ENCODE peak calls at places on chromosomes 12 and 14, in four cellular contexts. K is dorsolateral prefrontal cortex; Q is naive thymus-derived CD4-positive, alpha-beta T cell; L is endodermal cell. I is an unnamed sample.

GRCh38 chr14:96039633-96040311 is 610 bp downstream of the C14orf132 start:
- DNase-seq in K (peak), Q (no peak), L (peak), I (no peak)

GRCh38 chr14:97025722-97026121 is 228.5 kb downstream of the VRK1 start:
- DNase-seq in K (no peak), Q (no peak), L (peak), I (no peak)

GRCh38 chr12:31896514-31897039 is 62.6 kb upstream of the RESF1 start:
- DNase-seq in K (no peak), Q (peak), L (no peak), I (peak)

GRCh38 chr14:77195766-77196165 is 14.2 kb downstream of the TMEM63C start:
- DNase-seq in K (no peak), Q (no peak), L (no peak), I (no peak)

GRCh38 chr14:34302654-34303053 is 159.4 kb downstream of the SPTSSA start:
- DNase-seq in K (no peak), Q (no peak), L (no peak), I (no peak)

GRCh38 chr12:66916189-66916588 is 237.3 kb upstream of the GRIP1 start:
- DNase-seq in K (no peak), Q (no peak), L (no peak), I (no peak)

GRCh38 chr12:15534870-15535269 is 212.6 kb downstream of the PTPRO start:
- DNase-seq in K (no peak), Q (no peak), L (no peak), I (no peak)

GRCh38 chr12:84960918-84961317 is 48.3 kb upstream of the SLC6A15 start:
- DNase-seq in K (no peak), Q (no peak), L (no peak), I (no peak)

DNA sequence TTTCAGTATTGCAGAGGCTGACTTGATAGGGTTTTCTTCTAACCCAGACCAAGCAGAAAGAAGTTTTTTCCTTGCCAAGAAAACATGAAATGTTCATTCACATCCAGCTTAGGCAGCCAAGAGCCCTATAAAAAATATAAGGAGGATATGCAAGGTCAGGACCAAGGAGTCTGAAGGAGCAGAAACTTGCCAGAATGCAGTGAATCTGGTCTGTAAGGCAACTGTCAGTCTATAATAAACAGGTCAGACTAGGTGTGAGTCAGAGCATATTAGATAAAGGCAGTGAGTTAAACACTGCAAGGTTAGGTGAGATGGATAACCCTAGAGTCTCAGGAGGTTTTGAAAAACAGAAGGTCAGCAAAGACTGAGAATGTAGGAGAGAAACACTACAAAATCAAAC is 645.5 kb downstream of the C12orf50 start:
- DNase-seq in K (no peak), Q (no peak), L (no peak), I (no peak)
- H3K27ac ChIP-seq in K (no peak), Q (no peak), L (no peak), I (no peak)

DNA sequence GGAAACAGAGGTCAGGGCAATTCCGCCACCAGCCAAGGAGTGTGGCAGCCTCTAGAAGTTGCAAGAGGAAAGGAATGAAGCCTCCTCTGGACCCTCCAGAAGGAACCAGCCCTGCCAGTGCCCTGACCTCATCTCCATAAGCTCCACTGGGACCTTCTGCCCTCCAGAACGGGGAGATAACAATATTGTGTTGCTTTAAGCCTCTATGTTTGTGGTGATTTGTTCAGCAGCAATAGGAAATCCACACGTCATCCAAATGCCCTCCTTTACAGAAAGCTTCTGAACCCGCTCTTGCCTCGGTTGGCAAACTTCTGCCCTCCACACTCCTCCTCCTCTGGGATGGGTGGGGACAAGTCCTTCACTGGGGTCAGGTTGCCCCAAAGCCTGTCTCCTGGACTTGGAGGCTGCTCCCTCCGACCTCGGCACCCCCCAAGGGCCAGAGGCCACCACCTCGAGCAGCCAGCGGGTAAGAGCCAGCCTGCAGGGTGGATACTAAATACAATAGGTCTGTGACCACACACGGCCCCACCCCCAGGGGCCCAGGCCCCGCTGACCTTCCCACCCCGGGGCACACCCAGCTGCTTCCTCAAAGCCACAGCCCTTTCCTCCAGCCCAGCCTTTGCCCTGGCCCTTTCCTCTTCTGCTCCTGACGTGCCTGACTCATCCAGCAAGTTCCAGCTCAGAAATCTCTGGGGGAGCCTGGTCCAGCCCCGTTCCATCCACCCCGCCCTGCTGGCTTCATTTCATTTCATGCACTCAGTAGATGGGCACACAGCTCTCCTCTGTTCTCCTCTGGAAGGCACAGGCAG is 58.7 kb upstream of the NCOR2 start:
- DNase-seq in K (no peak), Q (no peak), L (peak), I (no peak)
- H3K27ac ChIP-seq in K (peak), Q (no peak), L (no peak), I (no peak)

GRCh38 chr12:76747245-76747644 is 16.7 kb upstream of the ZDHHC17 start:
- DNase-seq in K (no peak), Q (no peak), L (no peak), I (no peak)
- H3K27ac ChIP-seq in K (no peak), Q (no peak), L (no peak), I (no peak)

GRCh38 chr12:27151479-27151878 is 69.1 kb upstream of the C12orf71 start:
- DNase-seq in K (no peak), Q (no peak), L (peak), I (no peak)
- H3K27ac ChIP-seq in K (no peak), Q (no peak), L (no peak), I (no peak)

GRCh38 chr12:91210144-91210543 is 27.5 kb upstream of the DCN start:
- DNase-seq in K (no peak), Q (no peak), L (peak), I (no peak)
- H3K27ac ChIP-seq in K (no peak), Q (no peak), L (no peak), I (no peak)

GRCh38 chr12:51270067-51270846 is at the start of gene SMAGP:
- DNase-seq in K (no peak), Q (peak), L (peak), I (peak)
- H3K27ac ChIP-seq in K (no peak), Q (peak), L (no peak), I (no peak)

DNA sequence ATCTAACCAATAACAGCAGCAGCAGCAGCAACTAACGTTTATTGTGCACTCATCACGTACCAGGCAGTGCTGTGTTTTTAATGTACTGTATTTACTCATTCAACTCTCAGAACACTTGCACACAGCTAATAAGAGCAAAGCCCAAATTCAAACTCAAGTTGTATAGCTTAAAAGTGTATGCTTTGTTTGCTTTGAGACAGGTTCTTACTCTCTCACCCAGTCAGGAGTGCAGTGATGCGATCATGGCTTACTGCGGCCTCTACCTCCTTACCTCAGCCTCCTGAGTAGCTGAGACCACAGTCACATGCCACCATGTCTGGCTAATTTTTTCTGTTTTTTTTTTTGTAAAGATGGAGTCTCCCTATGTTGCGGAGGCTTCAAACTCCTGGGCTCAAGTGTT is 105.4 kb downstream of the PAPLN start:
- DNase-seq in K (no peak), Q (no peak), L (no peak), I (no peak)
- H3K27ac ChIP-seq in K (no peak), Q (no peak), L (no peak), I (no peak)

GRCh38 chr14:91424813-91425719 is 7.4 kb upstream of the CCDC88C start:
- DNase-seq in K (no peak), Q (no peak), L (no peak), I (no peak)
- H3K27ac ChIP-seq in K (no peak), Q (no peak), L (no peak), I (no peak)

GRCh38 chr14:53807580-53807979 is 149.0 kb downstream of the BMP4 start:
- DNase-seq in K (no peak), Q (no peak), L (no peak), I (no peak)
- H3K27ac ChIP-seq in K (no peak), Q (no peak), L (no peak), I (no peak)

GRCh38 chr12:125061229-125061628 is 4.0 kb upstream of the AACS start:
- DNase-seq in K (no peak), Q (no peak), L (no peak), I (no peak)

GRCh38 chr12:125064492-125064891 is 743 bp upstream of the AACS start:
- DNase-seq in K (no peak), Q (no peak), L (peak), I (no peak)

GRCh38 chr12:125065753-125066570 is 727 bp downstream of the AACS start:
- DNase-seq in K (no peak), Q (peak), L (peak), I (no peak)

GRCh38 chr12:125068391-125068790 is 3.2 kb downstream of the AACS start:
- DNase-seq in K (no peak), Q (no peak), L (no peak), I (no peak)

DNA sequence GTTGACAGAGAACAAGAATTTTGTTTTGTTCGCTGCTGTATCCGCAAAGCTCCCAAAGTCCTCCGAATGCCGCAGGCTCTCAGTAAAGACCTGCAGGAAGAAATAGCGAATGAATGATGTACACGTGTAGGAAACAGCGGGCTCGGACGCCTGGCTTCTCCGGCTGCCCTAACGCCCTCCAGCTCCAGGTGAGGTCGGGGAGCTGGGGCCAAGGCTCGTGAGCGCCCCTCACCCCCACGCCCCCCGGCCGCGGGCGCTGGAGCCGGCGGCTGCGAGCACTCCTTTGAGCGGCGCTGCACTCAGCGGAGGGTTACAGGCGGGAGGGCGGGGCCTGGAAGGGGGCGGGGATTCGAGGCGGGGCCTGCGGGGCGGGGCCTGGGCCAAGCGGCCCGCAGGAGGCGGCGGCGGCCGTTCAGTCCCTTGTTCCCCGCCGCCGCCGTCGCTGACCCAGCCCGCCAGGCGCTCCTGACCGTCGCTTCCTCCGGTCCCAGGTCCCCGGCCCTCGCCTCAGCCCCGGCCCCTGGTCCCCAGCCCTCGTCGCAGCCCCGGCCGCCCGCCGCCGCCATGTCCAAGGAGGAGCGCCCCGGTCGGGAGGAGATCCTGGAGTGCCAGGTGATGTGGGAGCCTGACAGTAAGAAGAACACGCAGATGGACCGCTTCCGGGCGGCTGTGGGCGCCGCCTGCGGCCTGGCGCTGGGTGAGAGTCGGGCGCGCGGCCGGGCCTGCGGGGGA is at the start of gene AACS:
- DNase-seq in K (peak), Q (peak), L (peak), I (peak)
- H3K27ac ChIP-seq in K (peak), Q (peak), L (no peak), I (peak)

I was measured in effector memory CD4-positive, alpha-beta T cell.